ENCODE peak calls at places on chromosomes 7 and 10, in five cellular contexts. One of them, this sample, is unnamed.

GRCh38 chr10:22433875-22434274 is 88.6 kb downstream of the SPAG6 start:
- DNase-seq in astrocyte of the cerebellum: peak
- DNase-seq in cardiac muscle cell: peak
- DNase-seq in AG09309: peak
- DNase-seq in lower lobe of right lung: no peak
- DNase-seq in this sample: no peak

GRCh38 chr10:97849491-97850402 is at the start of gene GOLGA7B:
- DNase-seq in astrocyte of the cerebellum: no peak
- DNase-seq in cardiac muscle cell: peak
- DNase-seq in AG09309: no peak
- DNase-seq in lower lobe of right lung: peak
- DNase-seq in this sample: peak

GRCh38 chr10:48634198-48634983 is 29.5 kb upstream of the ARHGAP22 start:
- DNase-seq in astrocyte of the cerebellum: no peak
- DNase-seq in cardiac muscle cell: peak
- DNase-seq in AG09309: peak
- DNase-seq in lower lobe of right lung: peak
- DNase-seq in this sample: no peak

GRCh38 chr7:117667456-117667855 is 187.6 kb downstream of the CFTR start:
- DNase-seq in astrocyte of the cerebellum: no peak
- DNase-seq in cardiac muscle cell: peak
- DNase-seq in AG09309: no peak
- DNase-seq in lower lobe of right lung: no peak
- DNase-seq in this sample: no peak

GRCh38 chr7:12524794-12525386 is 45.6 kb upstream of the SCIN start:
- DNase-seq in astrocyte of the cerebellum: peak
- DNase-seq in cardiac muscle cell: peak
- DNase-seq in AG09309: peak
- DNase-seq in lower lobe of right lung: no peak
- DNase-seq in this sample: no peak

GRCh38 chr7:73864981-73865711 is 4.2 kb downstream of the TMEM270 start:
- DNase-seq in astrocyte of the cerebellum: no peak
- DNase-seq in cardiac muscle cell: no peak
- DNase-seq in AG09309: no peak
- DNase-seq in lower lobe of right lung: no peak
- DNase-seq in this sample: no peak

GRCh38 chr7:156496491-156497264 is 143.9 kb upstream of the RNF32 start:
- DNase-seq in astrocyte of the cerebellum: no peak
- DNase-seq in cardiac muscle cell: no peak
- DNase-seq in AG09309: no peak
- DNase-seq in lower lobe of right lung: no peak
- DNase-seq in this sample: no peak

GRCh38 chr10:44044549-44044948 is 340.3 kb downstream of the CXCL12 start:
- DNase-seq in astrocyte of the cerebellum: no peak
- DNase-seq in cardiac muscle cell: no peak
- DNase-seq in AG09309: no peak
- DNase-seq in lower lobe of right lung: no peak
- DNase-seq in this sample: no peak

GRCh38 chr7:3333861-3334260 is 32.8 kb downstream of the SDK1 start:
- DNase-seq in astrocyte of the cerebellum: no peak
- DNase-seq in cardiac muscle cell: no peak
- DNase-seq in AG09309: no peak
- DNase-seq in lower lobe of right lung: no peak
- DNase-seq in this sample: no peak

GRCh38 chr10:3995302-3996210 is 210.5 kb upstream of the KLF6 start:
- DNase-seq in astrocyte of the cerebellum: peak
- DNase-seq in cardiac muscle cell: peak
- DNase-seq in AG09309: peak
- DNase-seq in lower lobe of right lung: no peak
- DNase-seq in this sample: no peak

GRCh38 chr10:103145860-103146466 is 47.1 kb downstream of the NT5C2 start:
- DNase-seq in astrocyte of the cerebellum: peak
- DNase-seq in cardiac muscle cell: peak
- DNase-seq in AG09309: peak
- DNase-seq in lower lobe of right lung: no peak
- DNase-seq in this sample: peak

GRCh38 chr7:19114591-19114855 is 2.9 kb downstream of the TWIST1 start:
- DNase-seq in astrocyte of the cerebellum: no peak
- DNase-seq in cardiac muscle cell: peak
- DNase-seq in AG09309: no peak
- DNase-seq in lower lobe of right lung: no peak
- DNase-seq in this sample: no peak

GRCh38 chr10:132671171-132672154 is 114.5 kb downstream of the NKX6-2 start:
- DNase-seq in astrocyte of the cerebellum: no peak
- DNase-seq in cardiac muscle cell: no peak
- DNase-seq in AG09309: no peak
- DNase-seq in lower lobe of right lung: peak
- DNase-seq in this sample: no peak

GRCh38 chr7:11343136-11343535 is 369.5 kb downstream of the PHF14 start:
- DNase-seq in astrocyte of the cerebellum: no peak
- DNase-seq in cardiac muscle cell: no peak
- DNase-seq in AG09309: no peak
- DNase-seq in lower lobe of right lung: no peak
- DNase-seq in this sample: no peak

GRCh38 chr10:102523250-102524029 is 19.7 kb downstream of the SUFU start:
- DNase-seq in astrocyte of the cerebellum: peak
- DNase-seq in cardiac muscle cell: peak
- DNase-seq in AG09309: no peak
- DNase-seq in lower lobe of right lung: no peak
- DNase-seq in this sample: no peak

GRCh38 chr7:158473946-158474345 is 113.7 kb downstream of the PTPRN2 start:
- DNase-seq in astrocyte of the cerebellum: no peak
- DNase-seq in cardiac muscle cell: no peak
- DNase-seq in AG09309: no peak
- DNase-seq in lower lobe of right lung: no peak
- DNase-seq in this sample: no peak

GRCh38 chr7:2105917-2106316 is 126.8 kb downstream of the MAD1L1 start:
- DNase-seq in astrocyte of the cerebellum: no peak
- DNase-seq in cardiac muscle cell: no peak
- DNase-seq in AG09309: no peak
- DNase-seq in lower lobe of right lung: no peak
- DNase-seq in this sample: no peak

GRCh38 chr7:132353902-132354301 is 222.4 kb downstream of the PLXNA4 start:
- DNase-seq in astrocyte of the cerebellum: no peak
- DNase-seq in cardiac muscle cell: no peak
- DNase-seq in AG09309: no peak
- DNase-seq in lower lobe of right lung: no peak
- DNase-seq in this sample: no peak

GRCh38 chr7:105678811-105679495 is 97.7 kb upstream of the EFCAB10 start:
- DNase-seq in astrocyte of the cerebellum: no peak
- DNase-seq in cardiac muscle cell: peak
- DNase-seq in AG09309: no peak
- DNase-seq in lower lobe of right lung: peak
- DNase-seq in this sample: peak

GRCh38 chr10:117139581-117140524 is 1.8 kb upstream of the VAX1 start:
- DNase-seq in astrocyte of the cerebellum: no peak
- DNase-seq in cardiac muscle cell: no peak
- DNase-seq in AG09309: no peak
- DNase-seq in lower lobe of right lung: no peak
- DNase-seq in this sample: no peak

GRCh38 chr7:44713680-44714335 is 34.8 kb upstream of the ZMIZ2 start:
- DNase-seq in astrocyte of the cerebellum: no peak
- DNase-seq in cardiac muscle cell: no peak
- DNase-seq in AG09309: no peak
- DNase-seq in lower lobe of right lung: no peak
- DNase-seq in this sample: no peak

GRCh38 chr7:31724696-31725095 is 37.7 kb downstream of the PPP1R17 start:
- DNase-seq in astrocyte of the cerebellum: no peak
- DNase-seq in cardiac muscle cell: peak
- DNase-seq in AG09309: no peak
- DNase-seq in lower lobe of right lung: no peak
- DNase-seq in this sample: no peak

GRCh38 chr10:92103376-92104084 is 180.0 kb downstream of the BTAF1 start:
- DNase-seq in astrocyte of the cerebellum: no peak
- DNase-seq in cardiac muscle cell: no peak
- DNase-seq in AG09309: no peak
- DNase-seq in lower lobe of right lung: no peak
- DNase-seq in this sample: no peak

GRCh38 chr10:75779276-75779675 is 347.9 kb downstream of the LRMDA start:
- DNase-seq in astrocyte of the cerebellum: no peak
- DNase-seq in cardiac muscle cell: no peak
- DNase-seq in AG09309: no peak
- DNase-seq in lower lobe of right lung: no peak
- DNase-seq in this sample: no peak

GRCh38 chr7:34430456-34430855 is 227.6 kb upstream of the NPSR1 start:
- DNase-seq in astrocyte of the cerebellum: peak
- DNase-seq in cardiac muscle cell: peak
- DNase-seq in AG09309: peak
- DNase-seq in lower lobe of right lung: no peak
- DNase-seq in this sample: no peak

GRCh38 chr10:62614389-62615157 is 189.9 kb upstream of the ADO start:
- DNase-seq in astrocyte of the cerebellum: no peak
- DNase-seq in cardiac muscle cell: peak
- DNase-seq in AG09309: no peak
- DNase-seq in lower lobe of right lung: no peak
- DNase-seq in this sample: no peak

GRCh38 chr10:50244201-50244600 is 7.1 kb downstream of the ASAH2 start:
- DNase-seq in astrocyte of the cerebellum: no peak
- DNase-seq in cardiac muscle cell: no peak
- DNase-seq in AG09309: no peak
- DNase-seq in lower lobe of right lung: no peak
- DNase-seq in this sample: no peak

GRCh38 chr10:77157248-77158019 is 480.2 kb downstream of the KCNMA1 start:
- DNase-seq in astrocyte of the cerebellum: peak
- DNase-seq in cardiac muscle cell: peak
- DNase-seq in AG09309: no peak
- DNase-seq in lower lobe of right lung: no peak
- DNase-seq in this sample: no peak

GRCh38 chr7:98727146-98727709 is 110.1 kb downstream of the NPTX2 start:
- DNase-seq in astrocyte of the cerebellum: no peak
- DNase-seq in cardiac muscle cell: no peak
- DNase-seq in AG09309: no peak
- DNase-seq in lower lobe of right lung: no peak
- DNase-seq in this sample: no peak

GRCh38 chr10:131626274-131626673 is 274.5 kb upstream of the PPP2R2D start:
- DNase-seq in astrocyte of the cerebellum: no peak
- DNase-seq in cardiac muscle cell: no peak
- DNase-seq in AG09309: no peak
- DNase-seq in lower lobe of right lung: no peak
- DNase-seq in this sample: no peak

GRCh38 chr7:100079024-100079560 is 2.4 kb downstream of the ZNF3 start:
- DNase-seq in astrocyte of the cerebellum: no peak
- DNase-seq in cardiac muscle cell: no peak
- DNase-seq in AG09309: no peak
- DNase-seq in lower lobe of right lung: no peak
- DNase-seq in this sample: no peak

GRCh38 chr7:111517441-111518037 is 44.8 kb downstream of the IMMP2L start:
- DNase-seq in astrocyte of the cerebellum: no peak
- DNase-seq in cardiac muscle cell: no peak
- DNase-seq in AG09309: no peak
- DNase-seq in lower lobe of right lung: no peak
- DNase-seq in this sample: no peak
- TF ChIP-seq CTCF in astrocyte of the cerebellum: no peak
- TF ChIP-seq CTCF in cardiac muscle cell: no peak
- TF ChIP-seq CTCF in AG09309: no peak
- TF ChIP-seq CTCF in lower lobe of right lung: no peak
- TF ChIP-seq CTCF in this sample: no peak

GRCh38 chr10:80856186-80856585 is 318.5 kb downstream of the SH2D4B start:
- DNase-seq in astrocyte of the cerebellum: no peak
- DNase-seq in cardiac muscle cell: no peak
- DNase-seq in AG09309: no peak
- DNase-seq in lower lobe of right lung: no peak
- DNase-seq in this sample: no peak

GRCh38 chr10:80860719-80861118 is 323.0 kb downstream of the SH2D4B start:
- DNase-seq in astrocyte of the cerebellum: no peak
- DNase-seq in cardiac muscle cell: no peak
- DNase-seq in AG09309: no peak
- DNase-seq in lower lobe of right lung: no peak
- DNase-seq in this sample: no peak

GRCh38 chr10:80861882-80862281 is 324.2 kb downstream of the SH2D4B start:
- DNase-seq in astrocyte of the cerebellum: no peak
- DNase-seq in cardiac muscle cell: no peak
- DNase-seq in AG09309: no peak
- DNase-seq in lower lobe of right lung: no peak
- DNase-seq in this sample: no peak
- TF ChIP-seq CTCF in astrocyte of the cerebellum: no peak
- TF ChIP-seq CTCF in cardiac muscle cell: no peak
- TF ChIP-seq CTCF in AG09309: no peak
- TF ChIP-seq CTCF in lower lobe of right lung: no peak
- TF ChIP-seq CTCF in this sample: no peak

GRCh38 chr7:128404143-128404681 is 5.6 kb downstream of the IMPDH1 start:
- DNase-seq in astrocyte of the cerebellum: no peak
- DNase-seq in cardiac muscle cell: no peak
- DNase-seq in AG09309: no peak
- DNase-seq in lower lobe of right lung: no peak
- DNase-seq in this sample: no peak

GRCh38 chr7:128403676-128404075 is 6.1 kb downstream of the IMPDH1 start:
- DNase-seq in astrocyte of the cerebellum: no peak
- DNase-seq in cardiac muscle cell: no peak
- DNase-seq in AG09309: no peak
- DNase-seq in lower lobe of right lung: no peak
- DNase-seq in this sample: no peak

GRCh38 chr7:128405345-128406146 is 4.2 kb downstream of the IMPDH1 start:
- DNase-seq in astrocyte of the cerebellum: no peak
- DNase-seq in cardiac muscle cell: peak
- DNase-seq in AG09309: no peak
- DNase-seq in lower lobe of right lung: peak
- DNase-seq in this sample: peak

GRCh38 chr7:128406147-128406985 is 3.4 kb downstream of the IMPDH1 start:
- DNase-seq in astrocyte of the cerebellum: no peak
- DNase-seq in cardiac muscle cell: no peak
- DNase-seq in AG09309: no peak
- DNase-seq in lower lobe of right lung: no peak
- DNase-seq in this sample: no peak

GRCh38 chr7:128404826-128405344 is 4.9 kb downstream of the IMPDH1 start:
- DNase-seq in astrocyte of the cerebellum: no peak
- DNase-seq in cardiac muscle cell: no peak
- DNase-seq in AG09309: no peak
- DNase-seq in lower lobe of right lung: no peak
- DNase-seq in this sample: no peak
- TF ChIP-seq CTCF in astrocyte of the cerebellum: no peak
- TF ChIP-seq CTCF in cardiac muscle cell: peak
- TF ChIP-seq CTCF in AG09309: peak
- TF ChIP-seq CTCF in lower lobe of right lung: no peak
- TF ChIP-seq CTCF in this sample: no peak

GRCh38 chr10:114780610-114781184 is 40.9 kb upstream of the FHIP2A start:
- DNase-seq in astrocyte of the cerebellum: no peak
- DNase-seq in cardiac muscle cell: no peak
- DNase-seq in AG09309: no peak
- DNase-seq in lower lobe of right lung: no peak
- DNase-seq in this sample: no peak
- TF ChIP-seq CTCF in astrocyte of the cerebellum: no peak
- TF ChIP-seq CTCF in cardiac muscle cell: no peak
- TF ChIP-seq CTCF in AG09309: no peak
- TF ChIP-seq CTCF in lower lobe of right lung: no peak
- TF ChIP-seq CTCF in this sample: no peak

DNA sequence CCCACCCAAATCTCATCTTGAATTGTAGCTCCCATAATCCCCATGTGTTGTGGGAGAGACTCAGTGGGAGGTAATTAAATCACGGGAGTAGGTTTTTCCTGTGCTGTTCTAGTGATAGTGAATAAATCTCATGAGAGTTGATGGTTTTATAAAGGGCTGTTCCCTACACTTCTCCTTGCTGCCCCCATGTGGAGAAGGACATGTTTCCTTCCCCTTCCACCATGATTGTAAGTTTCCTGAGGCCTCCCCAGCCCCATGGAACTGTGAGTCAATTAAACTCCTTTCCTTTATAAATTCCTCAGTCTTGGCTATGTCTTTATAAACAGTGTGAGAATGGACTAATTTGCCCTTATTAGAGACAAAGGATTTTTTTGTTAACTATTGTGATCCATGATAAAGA is 48.5 kb upstream of the MKX start:
- DNase-seq in astrocyte of the cerebellum: no peak
- DNase-seq in cardiac muscle cell: peak
- DNase-seq in AG09309: no peak
- DNase-seq in lower lobe of right lung: no peak
- DNase-seq in this sample: no peak
- TF ChIP-seq CTCF in astrocyte of the cerebellum: no peak
- TF ChIP-seq CTCF in cardiac muscle cell: no peak
- TF ChIP-seq CTCF in AG09309: no peak
- TF ChIP-seq CTCF in lower lobe of right lung: no peak
- TF ChIP-seq CTCF in this sample: no peak

This sample was measured in pancreas.